ENCODE peak calls at places on chromosomes 4 and X, in six cellular contexts. A is fibroblast of mammary gland; Z is adipocyte; D is stimulated activated CD4-positive, alpha-beta T cell treated with anti-CD3 and anti-CD28 coated beads, Interleukin-4, amount 100 ng/mL, for 48 hours; C is HTR-8/SVneo; Q is KG1. O is an unnamed sample.

GRCh38 chr4:105227054-105227453 is 80.4 kb downstream of the TET2 start:
- DNase-seq in A (peak), Z (no peak), D (no peak), C (no peak), Q (no peak), O (no peak)

GRCh38 chrX:10089378-10089795 is 67.4 kb upstream of the CLCN4 start:
- DNase-seq in A (no peak), Z (no peak), D (no peak), C (no peak), Q (no peak), O (no peak)

GRCh38 chr4:55069248-55069647 is 56.1 kb downstream of the KDR start:
- DNase-seq in A (peak), Z (no peak), D (no peak), C (peak), Q (no peak), O (no peak)

GRCh38 chrX:111784667-111785066 is 91.3 kb upstream of the TRPC5OS start:
- DNase-seq in A (no peak), Z (no peak), D (no peak), C (no peak), Q (no peak), O (no peak)

GRCh38 chrX:70998402-70999027 is 67.6 kb upstream of the SLC7A3 start:
- DNase-seq in A (peak), Z (peak), D (no peak), C (peak), Q (no peak), O (peak)

GRCh38 chrX:134803551-134804183 is 145.4 kb upstream of the PLAC1 start:
- DNase-seq in A (no peak), Z (no peak), D (no peak), C (no peak), Q (no peak), O (no peak)

GRCh38 chr4:20813698-20814097 is 113.4 kb downstream of the PACRGL start:
- DNase-seq in A (peak), Z (no peak), D (no peak), C (no peak), Q (no peak), O (no peak)

GRCh38 chrX:42748067-42748850 is 29.7 kb downstream of the PPP1R2C start:
- DNase-seq in A (peak), Z (peak), D (no peak), C (no peak), Q (no peak), O (peak)

GRCh38 chr4:93313207-93313606 is 515.3 kb upstream of the ATOH1 start:
- DNase-seq in A (no peak), Z (peak), D (no peak), C (no peak), Q (no peak), O (peak)

GRCh38 chr4:98996056-98996941 is 778 bp downstream of the METAP1 start:
- DNase-seq in A (peak), Z (peak), D (peak), C (no peak), Q (peak), O (peak)

GRCh38 chr4:56375458-56375857 is 11.8 kb downstream of the AASDH start:
- DNase-seq in A (no peak), Z (no peak), D (no peak), C (no peak), Q (no peak), O (peak)

GRCh38 chr4:135243960-135244561 is 1042.5 kb upstream of the PABPC4L start:
- DNase-seq in A (peak), Z (no peak), D (no peak), C (no peak), Q (no peak), O (peak)

GRCh38 chr4:162406637-162407370 is 243.0 kb upstream of the FSTL5 start:
- DNase-seq in A (no peak), Z (no peak), D (no peak), C (no peak), Q (no peak), O (no peak)

GRCh38 chr4:183342541-183343533 is 20.6 kb upstream of the CLDN24 start:
- DNase-seq in A (no peak), Z (no peak), D (no peak), C (no peak), Q (no peak), O (no peak)

GRCh38 chr4:87423313-87424031 is 1.1 kb downstream of the NUDT9 start:
- DNase-seq in A (peak), Z (peak), D (no peak), C (no peak), Q (no peak), O (peak)

GRCh38 chr4:80036949-80037348 is 36.1 kb downstream of the ANTXR2 start:
- DNase-seq in A (peak), Z (peak), D (no peak), C (no peak), Q (no peak), O (peak)

GRCh38 chrX:153727108-153727931 is 2.7 kb downstream of the ABCD1 start:
- DNase-seq in A (no peak), Z (peak), D (no peak), C (no peak), Q (no peak), O (peak)

GRCh38 chr4:28350485-28350884 is 1489.8 kb downstream of the STIM2 start:
- DNase-seq in A (peak), Z (peak), D (no peak), C (peak), Q (no peak), O (no peak)

GRCh38 chr4:140252144-140252741 is 98.3 kb upstream of the MAML3 start:
- DNase-seq in A (no peak), Z (no peak), D (no peak), C (no peak), Q (no peak), O (peak)

GRCh38 chr4:181592221-181592745 is 650.9 kb upstream of the TENM3 start:
- DNase-seq in A (no peak), Z (no peak), D (no peak), C (no peak), Q (no peak), O (peak)

GRCh38 chrX:102985182-102985581 is 48.1 kb downstream of the RAB40AL start:
- DNase-seq in A (no peak), Z (no peak), D (no peak), C (no peak), Q (peak), O (no peak)

GRCh38 chr4:88908003-88908402 is 149.0 kb downstream of the FAM13A start:
- DNase-seq in A (peak), Z (peak), D (no peak), C (no peak), Q (no peak), O (peak)

GRCh38 chrX:36383491-36383890 is 464.0 kb downstream of the CFAP47 start:
- DNase-seq in A (no peak), Z (no peak), D (no peak), C (no peak), Q (no peak), O (no peak)

GRCh38 chr4:110106946-110107325 is 91.5 kb downstream of the ELOVL6 start:
- DNase-seq in A (peak), Z (peak), D (no peak), C (peak), Q (no peak), O (peak)

GRCh38 chr4:11073621-11074051 is 355.1 kb downstream of the HS3ST1 start:
- DNase-seq in A (peak), Z (no peak), D (no peak), C (no peak), Q (no peak), O (peak)

GRCh38 chr4:40665844-40666243 is 36.2 kb upstream of the RBM47 start:
- DNase-seq in A (no peak), Z (no peak), D (no peak), C (no peak), Q (no peak), O (no peak)

GRCh38 chr4:149264093-149264733 is 551.4 kb downstream of the IQCM start:
- DNase-seq in A (peak), Z (peak), D (no peak), C (peak), Q (peak), O (peak)

GRCh38 chr4:1903035-1903434 is 31.8 kb downstream of the NSD2 start:
- DNase-seq in A (no peak), Z (no peak), D (no peak), C (no peak), Q (no peak), O (no peak)

GRCh38 chr4:95979961-95980876 is 140.3 kb downstream of the PDHA2 start:
- DNase-seq in A (no peak), Z (no peak), D (no peak), C (no peak), Q (no peak), O (no peak)

GRCh38 chrX:136143714-136144113 is 3.6 kb upstream of the FHL1 start:
- DNase-seq in A (no peak), Z (no peak), D (no peak), C (no peak), Q (no peak), O (no peak)

GRCh38 chr4:128825226-128825625 is 15.7 kb downstream of the JADE1 start:
- DNase-seq in A (peak), Z (no peak), D (no peak), C (no peak), Q (no peak), O (peak)

GRCh38 chr4:38917481-38918025 is 49.9 kb downstream of the FAM114A1 start:
- DNase-seq in A (no peak), Z (no peak), D (no peak), C (no peak), Q (no peak), O (peak)

GRCh38 chr4:45453258-45453841 is 670.5 kb downstream of the GABRG1 start:
- DNase-seq in A (peak), Z (peak), D (no peak), C (peak), Q (peak), O (peak)

GRCh38 chr4:20217521-20217920 is 34.2 kb upstream of the SLIT2 start:
- DNase-seq in A (peak), Z (no peak), D (no peak), C (no peak), Q (no peak), O (no peak)

GRCh38 chr4:5322321-5322720 is 271.0 kb downstream of the STK32B start:
- DNase-seq in A (no peak), Z (no peak), D (no peak), C (no peak), Q (no peak), O (no peak)

GRCh38 chr4:75229783-75230570 is 284.2 kb downstream of the RCHY1 start:
- DNase-seq in A (no peak), Z (no peak), D (no peak), C (no peak), Q (no peak), O (no peak)

GRCh38 chrX:6708676-6709075 is 173.8 kb upstream of the VCX3A start:
- DNase-seq in A (no peak), Z (no peak), D (no peak), C (no peak), Q (no peak), O (no peak)

O was measured in fibroblast of lung.